ENCODE peak calls at places on chromosomes 2 and 18, in five cellular contexts. One of them, this sample, is unnamed. For H3K4me1 and H3K36me3, the result is how much of the 10 kb centered on the place peaks cover.

GRCh38 chr2:38377501-38378258 is 607 bp upstream of the ATL2 start:
- DNase-seq in H1: no peak
- DNase-seq in transverse colon: no peak
- DNase-seq in HCT116: no peak
- DNase-seq in GM23338: peak
- DNase-seq in this sample: no peak

GRCh38 chr2:150528861-150529801 is 41.7 kb upstream of the RND3 start:
- DNase-seq in H1: no peak
- DNase-seq in GM23338: peak
- DNase-seq in transverse colon: no peak
- DNase-seq in HCT116: no peak
- DNase-seq in this sample: no peak

GRCh38 chr2:110858135-110858737 is 125.9 kb downstream of the ACOXL start:
- DNase-seq in H1: no peak
- DNase-seq in GM23338: peak
- DNase-seq in HCT116: no peak
- DNase-seq in transverse colon: peak
- DNase-seq in this sample: no peak

GRCh38 chr2:237405006-237405559 is 8.9 kb downstream of the COL6A3 start:
- DNase-seq in HCT116: no peak
- DNase-seq in GM23338: no peak
- DNase-seq in transverse colon: no peak
- DNase-seq in H1: no peak
- DNase-seq in this sample: no peak

GRCh38 chr18:21146016-21146415 is 34.4 kb upstream of the ROCK1 start:
- DNase-seq in H1: no peak
- DNase-seq in GM23338: no peak
- DNase-seq in transverse colon: no peak
- DNase-seq in HCT116: no peak
- DNase-seq in this sample: no peak

GRCh38 chr2:70962211-70962884 is 16.1 kb upstream of the ANKRD53 start:
- DNase-seq in H1: no peak
- DNase-seq in GM23338: no peak
- DNase-seq in transverse colon: no peak
- DNase-seq in HCT116: no peak
- DNase-seq in this sample: no peak

GRCh38 chr2:67839242-67839641 is 223.6 kb downstream of the C1D start:
- DNase-seq in transverse colon: no peak
- DNase-seq in HCT116: no peak
- DNase-seq in H1: no peak
- DNase-seq in GM23338: no peak
- DNase-seq in this sample: no peak

GRCh38 chr2:12442627-12442928 is 274.2 kb upstream of the TRIB2 start:
- DNase-seq in GM23338: no peak
- DNase-seq in transverse colon: no peak
- DNase-seq in HCT116: no peak
- DNase-seq in H1: no peak
- DNase-seq in this sample: no peak

GRCh38 chr2:100230754-100231153 is 88.4 kb upstream of the AFF3 start:
- DNase-seq in transverse colon: no peak
- DNase-seq in GM23338: no peak
- DNase-seq in HCT116: no peak
- DNase-seq in H1: no peak
- DNase-seq in this sample: peak

GRCh38 chr2:231691251-231691772 is 17.0 kb upstream of the PTMA start:
- DNase-seq in H1: no peak
- DNase-seq in HCT116: no peak
- DNase-seq in GM23338: peak
- DNase-seq in transverse colon: no peak
- DNase-seq in this sample: no peak

GRCh38 chr2:28250006-28250405 is 142.7 kb upstream of the FOSL2 start:
- DNase-seq in H1: peak
- DNase-seq in HCT116: peak
- DNase-seq in transverse colon: no peak
- DNase-seq in GM23338: no peak
- DNase-seq in this sample: no peak

GRCh38 chr18:25941556-25941955 is 148.9 kb downstream of the SS18 start:
- DNase-seq in GM23338: no peak
- DNase-seq in HCT116: no peak
- DNase-seq in H1: no peak
- DNase-seq in transverse colon: no peak
- DNase-seq in this sample: no peak

GRCh38 chr18:47036927-47037605 is 1.6 kb upstream of the ELOA2 start:
- DNase-seq in H1: no peak
- DNase-seq in transverse colon: no peak
- DNase-seq in GM23338: no peak
- DNase-seq in HCT116: no peak
- DNase-seq in this sample: no peak

GRCh38 chr2:64644240-64645013 is 9.3 kb downstream of the SERTAD2 start:
- DNase-seq in transverse colon: peak
- DNase-seq in HCT116: peak
- DNase-seq in GM23338: peak
- DNase-seq in H1: peak
- DNase-seq in this sample: peak

GRCh38 chr2:21104030-21104660 is 19.6 kb upstream of the TDRD15 start:
- DNase-seq in HCT116: no peak
- DNase-seq in transverse colon: no peak
- DNase-seq in H1: no peak
- DNase-seq in GM23338: no peak
- DNase-seq in this sample: no peak

GRCh38 chr2:126864861-126865260 is 33.8 kb upstream of the TEX51 start:
- DNase-seq in H1: no peak
- DNase-seq in GM23338: peak
- DNase-seq in transverse colon: no peak
- DNase-seq in HCT116: peak
- DNase-seq in this sample: no peak

GRCh38 chr2:2902551-2903216 is 474.9 kb downstream of the EIPR1 start:
- DNase-seq in GM23338: no peak
- DNase-seq in transverse colon: no peak
- DNase-seq in H1: no peak
- DNase-seq in HCT116: no peak
- DNase-seq in this sample: no peak

GRCh38 chr2:12120281-12121150 is 374.1 kb downstream of the LPIN1 start:
- DNase-seq in GM23338: no peak
- DNase-seq in transverse colon: no peak
- DNase-seq in H1: no peak
- DNase-seq in HCT116: no peak
- DNase-seq in this sample: no peak

GRCh38 chr2:146666336-146666735 is 1178.5 kb upstream of the ACVR2A start:
- DNase-seq in GM23338: no peak
- DNase-seq in HCT116: no peak
- DNase-seq in transverse colon: no peak
- DNase-seq in H1: no peak
- DNase-seq in this sample: no peak

GRCh38 chr2:109333414-109334194 is 204.6 kb downstream of the SH3RF3 start:
- DNase-seq in HCT116: no peak
- DNase-seq in H1: no peak
- DNase-seq in transverse colon: no peak
- DNase-seq in GM23338: peak
- DNase-seq in this sample: no peak

GRCh38 chr18:79868168-79868784 is 70.5 kb downstream of the KCNG2 start:
- DNase-seq in GM23338: no peak
- DNase-seq in transverse colon: no peak
- DNase-seq in H1: no peak
- DNase-seq in HCT116: no peak
- DNase-seq in this sample: no peak

GRCh38 chr2:219273887-219274391 is 5.2 kb upstream of the DNAJB2 start:
- DNase-seq in GM23338: no peak
- DNase-seq in HCT116: peak
- DNase-seq in transverse colon: no peak
- DNase-seq in H1: no peak
- DNase-seq in this sample: peak

GRCh38 chr2:69937968-69938367 is 23.1 kb downstream of the MXD1 start:
- DNase-seq in GM23338: no peak
- DNase-seq in H1: no peak
- DNase-seq in HCT116: no peak
- DNase-seq in transverse colon: no peak
- DNase-seq in this sample: no peak

GRCh38 chr2:69935011-69935410 is 20.1 kb downstream of the MXD1 start:
- DNase-seq in HCT116: no peak
- DNase-seq in transverse colon: no peak
- DNase-seq in H1: no peak
- DNase-seq in GM23338: no peak
- DNase-seq in this sample: no peak

GRCh38 chr2:69934614-69934908 is 19.7 kb downstream of the MXD1 start:
- DNase-seq in H1: no peak
- DNase-seq in HCT116: no peak
- DNase-seq in transverse colon: no peak
- DNase-seq in GM23338: no peak
- DNase-seq in this sample: no peak

GRCh38 chr2:69939722-69940121 is 21.7 kb downstream of the ASPRV1 start:
- DNase-seq in GM23338: peak
- DNase-seq in transverse colon: no peak
- DNase-seq in H1: no peak
- DNase-seq in HCT116: no peak
- DNase-seq in this sample: no peak

DNA sequence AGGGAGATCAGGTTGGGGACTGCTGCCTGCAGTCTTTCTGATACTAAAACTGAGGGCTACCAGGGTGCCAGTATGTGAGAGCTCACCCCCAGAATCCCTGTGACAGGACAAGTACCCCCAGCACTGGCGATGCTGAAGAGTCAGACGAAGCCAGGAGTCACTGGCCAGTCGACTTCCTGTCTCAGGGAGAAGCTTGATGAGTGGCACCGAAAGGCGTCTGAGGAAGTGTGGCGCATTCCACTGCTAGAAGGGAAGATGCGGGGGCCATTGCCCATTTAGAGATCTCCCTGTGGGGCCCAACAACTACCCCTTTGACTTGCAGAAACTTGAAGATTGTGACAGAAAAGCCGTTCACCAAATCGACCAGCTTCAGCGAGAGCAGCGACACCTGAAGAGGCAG is 22.0 kb downstream of the MXD1 start:
- DNase-seq in GM23338: peak
- DNase-seq in transverse colon: no peak
- DNase-seq in H1: no peak
- DNase-seq in HCT116: no peak
- DNase-seq in this sample: no peak
- TF ChIP-seq POLR2AphosphoS5 in GM23338: no peak
- TF ChIP-seq POLR2AphosphoS5 in transverse colon: no peak
- TF ChIP-seq POLR2AphosphoS5 in H1: no peak
- TF ChIP-seq POLR2AphosphoS5 in HCT116: no peak
- TF ChIP-seq POLR2AphosphoS5 in this sample: no peak

DNA sequence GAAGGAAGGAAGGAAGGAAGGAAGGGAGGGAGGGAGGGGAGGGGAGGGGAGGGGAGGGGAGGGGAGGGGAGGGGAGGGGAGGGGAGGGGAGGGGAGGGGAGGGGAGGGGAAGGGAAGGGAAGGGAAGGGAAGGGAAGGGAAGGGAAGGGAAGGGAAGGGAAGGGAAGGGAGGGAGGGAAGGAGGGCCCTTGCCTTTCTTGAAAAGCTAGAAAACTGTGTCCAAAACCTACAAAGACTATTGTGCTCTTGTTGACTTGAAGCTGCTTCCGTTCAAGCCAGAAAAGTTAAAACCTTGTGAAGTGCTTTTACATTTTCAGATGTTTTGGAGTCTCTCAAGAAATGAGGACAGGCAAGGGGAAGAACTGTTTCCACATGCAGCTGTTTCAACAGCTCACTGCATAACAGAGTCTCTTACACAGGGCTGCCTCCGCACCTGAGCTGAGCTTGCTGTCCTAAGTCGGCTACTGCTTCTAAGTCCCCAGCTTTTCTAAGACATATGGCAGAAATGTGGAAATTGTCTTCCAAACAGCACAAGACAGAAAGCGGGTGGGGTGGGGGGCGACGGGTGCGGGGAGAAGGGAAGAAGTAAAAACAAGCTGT is 46.1 kb downstream of the BCL11A start:
- DNase-seq in HCT116: no peak
- DNase-seq in transverse colon: no peak
- DNase-seq in GM23338: no peak
- DNase-seq in H1: no peak
- DNase-seq in this sample: no peak
- H3K4me1 ChIP-seq in HCT116: under half
- H3K4me1 ChIP-seq in transverse colon: under half
- H3K4me1 ChIP-seq in GM23338: half or more
- H3K4me1 ChIP-seq in H1: under half
- H3K4me1 ChIP-seq in this sample: under half

GRCh38 chr2:9847140-9847539 is 3.9 kb downstream of the TAF1B start:
- DNase-seq in HCT116: no peak
- DNase-seq in transverse colon: no peak
- DNase-seq in GM23338: no peak
- DNase-seq in H1: no peak
- DNase-seq in this sample: no peak

GRCh38 chr2:9857814-9858729 is 14.8 kb downstream of the TAF1B start:
- DNase-seq in HCT116: no peak
- DNase-seq in GM23338: no peak
- DNase-seq in transverse colon: no peak
- DNase-seq in H1: no peak
- DNase-seq in this sample: no peak

GRCh38 chr2:9858730-9859068 is 15.4 kb downstream of the TAF1B start:
- DNase-seq in H1: no peak
- DNase-seq in GM23338: no peak
- DNase-seq in HCT116: no peak
- DNase-seq in transverse colon: no peak
- DNase-seq in this sample: no peak

DNA sequence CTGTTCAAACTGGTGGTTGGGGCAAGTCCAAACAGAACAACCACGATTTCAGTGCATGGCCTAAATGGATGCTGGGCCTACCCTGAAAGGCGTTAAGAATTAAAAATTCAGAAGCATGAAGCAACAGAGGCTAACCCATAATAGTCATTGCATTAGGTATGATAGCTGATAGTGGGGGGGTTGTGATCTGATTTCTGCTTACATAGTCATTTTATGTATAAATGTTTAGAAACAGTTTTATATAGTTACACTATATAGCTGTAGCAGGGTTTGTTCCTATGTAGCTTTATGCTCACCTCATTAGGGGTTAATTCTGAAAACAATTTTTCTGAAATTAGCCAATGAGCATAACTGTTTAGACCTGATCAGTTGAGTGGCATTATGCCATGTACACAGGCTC is 9.6 kb downstream of the TAF1B start:
- DNase-seq in HCT116: no peak
- DNase-seq in H1: no peak
- DNase-seq in GM23338: no peak
- DNase-seq in transverse colon: no peak
- DNase-seq in this sample: no peak
- H3K36me3 ChIP-seq in HCT116: under half
- H3K36me3 ChIP-seq in H1: under half
- H3K36me3 ChIP-seq in GM23338: half or more
- H3K36me3 ChIP-seq in transverse colon: under half
- H3K36me3 ChIP-seq in this sample: under half

GRCh38 chr2:98484121-98484557 is 39.5 kb downstream of the INPP4A start:
- DNase-seq in HCT116: no peak
- DNase-seq in transverse colon: peak
- DNase-seq in H1: no peak
- DNase-seq in GM23338: no peak
- DNase-seq in this sample: no peak

GRCh38 chr2:98485453-98485755 is 40.7 kb downstream of the INPP4A start:
- DNase-seq in transverse colon: peak
- DNase-seq in GM23338: no peak
- DNase-seq in H1: no peak
- DNase-seq in HCT116: no peak
- DNase-seq in this sample: no peak

GRCh38 chr2:98482362-98482761 is 37.7 kb downstream of the INPP4A start:
- DNase-seq in H1: no peak
- DNase-seq in HCT116: no peak
- DNase-seq in GM23338: no peak
- DNase-seq in transverse colon: no peak
- DNase-seq in this sample: no peak

GRCh38 chr2:98484652-98485452 is 40.2 kb downstream of the INPP4A start:
- DNase-seq in HCT116: no peak
- DNase-seq in H1: no peak
- DNase-seq in transverse colon: no peak
- DNase-seq in GM23338: no peak
- DNase-seq in this sample: no peak

GRCh38 chr2:98483257-98483861 is 38.7 kb downstream of the INPP4A start:
- DNase-seq in H1: no peak
- DNase-seq in transverse colon: no peak
- DNase-seq in GM23338: no peak
- DNase-seq in HCT116: no peak
- DNase-seq in this sample: no peak
- TF ChIP-seq POLR2AphosphoS5 in H1: no peak
- TF ChIP-seq POLR2AphosphoS5 in transverse colon: no peak
- TF ChIP-seq POLR2AphosphoS5 in GM23338: no peak
- TF ChIP-seq POLR2AphosphoS5 in HCT116: no peak
- TF ChIP-seq POLR2AphosphoS5 in this sample: no peak